ENCODE peak calls at places on chromosomes 5 and 9, in nine cellular contexts. U is DMS 273 treated with DMSO at 0.1 percent for 48 hours; M is NCI-H1436 treated with DMSO at 0.1 percent for 48 hours; X is activated CD8-positive, alpha-beta memory T cell treated with anti-CD3 and anti-CD28 coated beads for 4 hours; Q is GM12865; B is GM04503; I is A549; V is GF-D8; A is lung microvascular endothelial cell. P is an unnamed sample.

GRCh38 chr5:116439891-116440290 is 134.7 kb downstream of the SEMA6A start:
- DNase-seq in X (no peak), B (no peak), M (no peak), V (no peak), Q (no peak), I (no peak), A (no peak), U (no peak), P (no peak)

GRCh38 chr5:97624861-97625260 is 441.8 kb upstream of the RIOK2 start:
- DNase-seq in U (no peak), V (no peak), B (no peak), I (no peak), M (no peak), X (no peak), A (no peak), Q (no peak), P (no peak)

GRCh38 chr5:163221581-163221980 is 215.8 kb upstream of the CCNG1 start:
- DNase-seq in M (no peak), I (no peak), Q (no peak), V (no peak), B (no peak), U (no peak), A (no peak), X (no peak), P (no peak)

GRCh38 chr5:137073192-137073591 is 425.9 kb downstream of the SPOCK1 start:
- DNase-seq in I (no peak), B (no peak), A (no peak), U (no peak), Q (no peak), M (no peak), X (no peak), V (no peak), P (peak)

GRCh38 chr5:61004448-61004847 is 59.4 kb downstream of the NDUFAF2 start:
- DNase-seq in U (no peak), I (no peak), Q (no peak), A (no peak), X (no peak), V (no peak), B (peak), M (no peak), P (no peak)

GRCh38 chr9:38253200-38253599 is 139.3 kb upstream of the ALDH1B1 start:
- DNase-seq in B (no peak), Q (no peak), I (no peak), M (no peak), A (no peak), V (no peak), U (no peak), X (no peak), P (no peak)

GRCh38 chr5:179344301-179345178 is 721 bp downstream of the ADAMTS2 start:
- DNase-seq in I (no peak), X (no peak), V (no peak), U (no peak), Q (no peak), M (no peak), A (no peak), B (no peak), P (no peak)

GRCh38 chr5:179819296-179820126 is 1.2 kb upstream of the SQSTM1 start:
- DNase-seq in B (no peak), V (peak), I (no peak), M (no peak), U (no peak), X (no peak), Q (peak), A (peak), P (peak)

GRCh38 chr5:149731617-149732400 is 1.7 kb downstream of the PPARGC1B start:
- DNase-seq in I (peak), A (peak), M (no peak), X (peak), U (peak), V (peak), Q (peak), B (no peak), P (peak)

GRCh38 chr9:79776581-79776980 is 204.8 kb downstream of the TLE4 start:
- DNase-seq in M (no peak), X (no peak), Q (no peak), I (no peak), A (no peak), V (no peak), U (no peak), B (no peak), P (no peak)

GRCh38 chr5:91219803-91220371 is 163.2 kb downstream of the ARRDC3 start:
- DNase-seq in M (no peak), U (no peak), V (no peak), B (no peak), A (peak), Q (peak), I (peak), X (no peak), P (no peak)

GRCh38 chr5:147869112-147869511 is 9.4 kb upstream of the SCGB3A2 start:
- DNase-seq in I (no peak), B (no peak), Q (no peak), X (no peak), U (no peak), M (no peak), A (no peak), V (no peak), P (no peak)

GRCh38 chr5:1952456-1953099 is 69.9 kb upstream of the IRX4 start:
- DNase-seq in U (no peak), M (no peak), Q (no peak), A (no peak), B (no peak), V (no peak), X (no peak), I (no peak), P (no peak)

GRCh38 chr9:34219421-34219820 is 40.6 kb downstream of the UBAP1 start:
- DNase-seq in V (no peak), X (no peak), A (no peak), I (no peak), Q (no peak), B (no peak), U (no peak), M (no peak), P (no peak)

GRCh38 chr5:88785396-88786216 is 97.4 kb downstream of the MEF2C start:
- DNase-seq in U (peak), I (peak), X (no peak), B (peak), V (no peak), A (peak), M (no peak), Q (peak), P (peak)

GRCh38 chr5:149238540-149238939 is 33.1 kb upstream of the AFAP1L1 start:
- DNase-seq in B (no peak), M (no peak), A (no peak), I (no peak), V (no peak), Q (no peak), U (no peak), X (no peak), P (no peak)

GRCh38 chr9:132504452-132504851 is 78.0 kb upstream of the BARHL1 start:
- DNase-seq in U (no peak), I (no peak), Q (no peak), B (no peak), X (no peak), M (no peak), A (no peak), V (no peak), P (no peak)

GRCh38 chr5:41835625-41836024 is 34.6 kb downstream of the OXCT1 start:
- DNase-seq in B (peak), V (no peak), A (peak), Q (no peak), U (no peak), I (no peak), M (no peak), X (no peak), P (peak)

GRCh38 chr5:140240987-140241706 is 61.8 kb downstream of the PFDN1 start:
- DNase-seq in M (no peak), B (peak), U (peak), X (no peak), V (no peak), I (peak), A (peak), Q (no peak), P (peak)

GRCh38 chr5:116492016-116492623 is 82.5 kb downstream of the SEMA6A start:
- DNase-seq in I (no peak), M (no peak), Q (peak), U (no peak), V (peak), B (peak), X (no peak), A (peak), P (peak)

GRCh38 chr9:98171176-98171925 is 21.1 kb downstream of the CORO2A start:
- DNase-seq in X (no peak), M (no peak), U (no peak), Q (no peak), I (no peak), A (no peak), V (no peak), B (no peak), P (no peak)

GRCh38 chr9:27491164-27491563 is 32.9 kb upstream of the IFNK start:
- DNase-seq in Q (peak), V (no peak), A (peak), U (no peak), X (no peak), B (no peak), M (no peak), I (no peak), P (no peak)

GRCh38 chr9:126375386-126375785 is 48.8 kb downstream of the MVB12B start:
- DNase-seq in X (no peak), B (no peak), I (no peak), U (no peak), Q (no peak), V (no peak), M (no peak), A (peak), P (no peak)

GRCh38 chr9:81650836-81651545 is 38.4 kb downstream of the TLE1 start:
- DNase-seq in V (no peak), A (no peak), B (no peak), M (no peak), Q (no peak), U (no peak), X (no peak), I (no peak), P (no peak)

GRCh38 chr5:170482511-170482910 is 21.3 kb upstream of the KCNIP1 start:
- DNase-seq in U (no peak), V (no peak), X (no peak), I (no peak), A (no peak), M (no peak), Q (no peak), B (no peak), P (no peak)

GRCh38 chr5:10707198-10708187 is 53.5 kb downstream of the DAP start:
- DNase-seq in B (no peak), V (no peak), U (no peak), M (no peak), I (no peak), Q (no peak), A (no peak), X (no peak), P (peak)

GRCh38 chr5:141354900-141355469 is at the start of gene PCDHGA4:
- DNase-seq in Q (no peak), A (peak), V (no peak), I (no peak), M (no peak), B (no peak), X (no peak), U (no peak), P (no peak)

GRCh38 chr5:143245929-143246561 is 157.4 kb downstream of the NR3C1 start:
- DNase-seq in B (peak), Q (no peak), V (no peak), X (no peak), U (peak), I (peak), A (no peak), M (no peak), P (peak)

GRCh38 chr9:126230692-126231091 is 95.9 kb upstream of the MVB12B start:
- DNase-seq in U (no peak), I (no peak), X (no peak), A (no peak), B (no peak), M (no peak), Q (no peak), V (no peak), P (no peak)

GRCh38 chr5:126808619-126809018 is 31.7 kb downstream of the LMNB1 start:
- DNase-seq in M (no peak), X (no peak), U (no peak), B (no peak), V (peak), I (peak), Q (peak), A (peak), P (peak)

GRCh38 chr5:138536665-138537315 is 6.2 kb downstream of the ETF1 start:
- DNase-seq in M (no peak), X (no peak), Q (no peak), A (peak), B (no peak), V (no peak), I (no peak), U (no peak), P (no peak)

GRCh38 chr9:72396247-72397091 is 31.5 kb upstream of the ZFAND5 start:
- DNase-seq in X (no peak), M (peak), I (peak), B (no peak), U (no peak), A (no peak), V (peak), Q (no peak), P (no peak)

GRCh38 chr5:171635846-171636245 is 149.8 kb upstream of the SMIM23 start:
- DNase-seq in V (no peak), Q (no peak), U (no peak), X (no peak), B (no peak), A (no peak), I (no peak), M (no peak), P (no peak)

GRCh38 chr5:77904362-77904761 is 128.2 kb upstream of the TBCA start:
- DNase-seq in M (no peak), Q (no peak), U (no peak), B (no peak), A (no peak), X (no peak), V (no peak), I (no peak), P (no peak)

GRCh38 chr5:4005335-4005734 is 409.7 kb downstream of the IRX1 start:
- DNase-seq in M (no peak), Q (no peak), X (no peak), B (no peak), I (no peak), A (no peak), U (no peak), V (no peak), P (no peak)

GRCh38 chr9:133199648-133200321 is 9.3 kb downstream of the OBP2B start:
- DNase-seq in X (no peak), A (no peak), Q (peak), M (no peak), I (no peak), V (no peak), B (no peak), U (no peak), P (no peak)

GRCh38 chr5:1394881-1395860 is 50.1 kb downstream of the SLC6A3 start:
- DNase-seq in B (no peak), I (no peak), U (no peak), Q (no peak), X (no peak), A (no peak), V (no peak), M (no peak), P (no peak)